ENCODE peak calls at places on chromosomes 12 and 14, in five cellular contexts. V is H4; T is CD4-positive, alpha-beta T cell; Z is immature natural killer cell; C is NCI-H2107. Q is an unnamed sample.

GRCh38 chr12:31234955-31235867 is 90.7 kb downstream of the SINHCAF start:
- DNase-seq in C (peak), T (no peak), Z (no peak), V (peak), Q (no peak)

GRCh38 chr12:57851552-57852186 is 5.1 kb upstream of the CTDSP2 start:
- DNase-seq in Z (no peak), T (no peak), V (no peak), C (no peak), Q (no peak)

GRCh38 chr12:124536613-124537012 is 30.8 kb downstream of the NCOR2 start:
- DNase-seq in T (no peak), Z (no peak), C (no peak), V (no peak), Q (no peak)

GRCh38 chr12:3004655-3005565 is 45.7 kb downstream of the TEAD4 start:
- DNase-seq in V (no peak), C (no peak), T (no peak), Z (no peak), Q (no peak)

GRCh38 chr12:132557969-132558856 is 52.2 kb downstream of the LRCOL1 start:
- DNase-seq in V (no peak), C (no peak), Z (peak), T (no peak), Q (no peak)

GRCh38 chr12:49389092-49389703 is 21.9 kb downstream of the SPATS2 start:
- DNase-seq in Z (peak), T (peak), V (no peak), C (no peak), Q (no peak)

GRCh38 chr12:48980389-48980952 is 2.3 kb downstream of the WNT1 start:
- DNase-seq in V (no peak), C (no peak), Z (peak), T (no peak), Q (no peak)

GRCh38 chr14:63204407-63205280 is at the start of gene RHOJ:
- DNase-seq in C (peak), T (no peak), Z (no peak), V (peak), Q (peak)

GRCh38 chr12:128820723-128821432 is 2.9 kb downstream of the SLC15A4 start:
- DNase-seq in Z (peak), C (no peak), T (no peak), V (no peak), Q (no peak)